ENCODE peak calls at places on chromosomes 13 and 19, in six cellular contexts. One of them, this sample, is unnamed.

GRCh38 chr19:3073159-3073563 is 10.9 kb upstream of the TLE5 start:
- DNase-seq in omental fat pad: no peak
- DNase-seq in IMR-90: peak
- DNase-seq in spleen: no peak
- DNase-seq in dorsolateral prefrontal cortex: no peak
- DNase-seq in NCI-H1092 treated with DMSO at 0.1 percent for 48 hours: peak
- DNase-seq in this sample: peak

GRCh38 chr13:113967206-113967720 is 6.6 kb downstream of the C13orf46 start:
- DNase-seq in spleen: no peak
- DNase-seq in IMR-90: no peak
- DNase-seq in NCI-H1092 treated with DMSO at 0.1 percent for 48 hours: no peak
- DNase-seq in dorsolateral prefrontal cortex: no peak
- DNase-seq in omental fat pad: no peak
- DNase-seq in this sample: no peak

GRCh38 chr13:41973247-41973741 is 12.4 kb upstream of the VWA8 start:
- DNase-seq in IMR-90: no peak
- DNase-seq in NCI-H1092 treated with DMSO at 0.1 percent for 48 hours: no peak
- DNase-seq in spleen: no peak
- DNase-seq in omental fat pad: no peak
- DNase-seq in dorsolateral prefrontal cortex: no peak
- DNase-seq in this sample: no peak

GRCh38 chr13:85651440-85651839 is 147.8 kb downstream of the SLITRK6 start:
- DNase-seq in NCI-H1092 treated with DMSO at 0.1 percent for 48 hours: no peak
- DNase-seq in spleen: no peak
- DNase-seq in dorsolateral prefrontal cortex: no peak
- DNase-seq in omental fat pad: no peak
- DNase-seq in IMR-90: peak
- DNase-seq in this sample: peak

GRCh38 chr13:45121421-45121820 is 1.1 kb downstream of the GTF2F2 start:
- DNase-seq in omental fat pad: no peak
- DNase-seq in spleen: no peak
- DNase-seq in dorsolateral prefrontal cortex: no peak
- DNase-seq in NCI-H1092 treated with DMSO at 0.1 percent for 48 hours: no peak
- DNase-seq in IMR-90: peak
- DNase-seq in this sample: no peak

GRCh38 chr19:15563325-15563794 is 51.7 kb upstream of the CYP4F8 start:
- DNase-seq in dorsolateral prefrontal cortex: no peak
- DNase-seq in IMR-90: no peak
- DNase-seq in omental fat pad: no peak
- DNase-seq in spleen: no peak
- DNase-seq in NCI-H1092 treated with DMSO at 0.1 percent for 48 hours: peak
- DNase-seq in this sample: peak

GRCh38 chr19:55255618-55256423 is 3.0 kb downstream of the PPP6R1 start:
- DNase-seq in spleen: peak
- DNase-seq in dorsolateral prefrontal cortex: no peak
- DNase-seq in IMR-90: peak
- DNase-seq in omental fat pad: no peak
- DNase-seq in NCI-H1092 treated with DMSO at 0.1 percent for 48 hours: no peak
- DNase-seq in this sample: peak

GRCh38 chr13:64099994-64100393 is 2684.3 kb upstream of the PCDH20 start:
- DNase-seq in NCI-H1092 treated with DMSO at 0.1 percent for 48 hours: no peak
- DNase-seq in spleen: no peak
- DNase-seq in omental fat pad: no peak
- DNase-seq in IMR-90: no peak
- DNase-seq in dorsolateral prefrontal cortex: no peak
- DNase-seq in this sample: no peak

GRCh38 chr13:102830646-102831045 is 15.2 kb upstream of the ERCC5 start:
- DNase-seq in spleen: no peak
- DNase-seq in omental fat pad: no peak
- DNase-seq in NCI-H1092 treated with DMSO at 0.1 percent for 48 hours: no peak
- DNase-seq in dorsolateral prefrontal cortex: no peak
- DNase-seq in IMR-90: no peak
- DNase-seq in this sample: no peak

GRCh38 chr13:52651880-52652169 is 811 bp upstream of the SUGT1 start:
- DNase-seq in omental fat pad: no peak
- DNase-seq in spleen: no peak
- DNase-seq in dorsolateral prefrontal cortex: no peak
- DNase-seq in IMR-90: no peak
- DNase-seq in NCI-H1092 treated with DMSO at 0.1 percent for 48 hours: no peak
- DNase-seq in this sample: no peak

GRCh38 chr19:43636121-43636683 is 3.4 kb downstream of the CADM4 start:
- DNase-seq in spleen: no peak
- DNase-seq in IMR-90: no peak
- DNase-seq in NCI-H1092 treated with DMSO at 0.1 percent for 48 hours: no peak
- DNase-seq in omental fat pad: no peak
- DNase-seq in dorsolateral prefrontal cortex: peak
- DNase-seq in this sample: peak

GRCh38 chr19:45125975-45126493 is 33.1 kb downstream of the PPP1R37 start:
- DNase-seq in dorsolateral prefrontal cortex: peak
- DNase-seq in omental fat pad: peak
- DNase-seq in IMR-90: peak
- DNase-seq in spleen: peak
- DNase-seq in NCI-H1092 treated with DMSO at 0.1 percent for 48 hours: peak
- DNase-seq in this sample: peak

This sample was measured in Daoy.